ENCODE peak calls at places on chromosome 6, in eight cellular contexts. One of them, this sample, is unnamed.

GRCh38 chr6:14182916-14183315 is 65.3 kb downstream of the CD83 start:
- DNase-seq in GM12878: no peak
- DNase-seq in A549: no peak
- DNase-seq in prostate gland: no peak
- DNase-seq in spleen: no peak
- DNase-seq in upper lobe of left lung: no peak
- DNase-seq in body of pancreas: no peak
- DNase-seq in stomach: no peak
- DNase-seq in this sample: no peak

GRCh38 chr6:170446841-170447560 is 106.1 kb downstream of the PSMB1 start:
- DNase-seq in prostate gland: no peak
- DNase-seq in spleen: peak
- DNase-seq in stomach: no peak
- DNase-seq in GM12878: no peak
- DNase-seq in upper lobe of left lung: peak
- DNase-seq in A549: no peak
- DNase-seq in body of pancreas: no peak
- DNase-seq in this sample: no peak

GRCh38 chr6:28725890-28726348 is 197.9 kb downstream of the TRIM27 start:
- DNase-seq in stomach: no peak
- DNase-seq in prostate gland: no peak
- DNase-seq in upper lobe of left lung: no peak
- DNase-seq in A549: peak
- DNase-seq in body of pancreas: no peak
- DNase-seq in GM12878: no peak
- DNase-seq in spleen: no peak
- DNase-seq in this sample: no peak

GRCh38 chr6:139568956-139569538 is 194.6 kb upstream of the CITED2 start:
- DNase-seq in stomach: no peak
- DNase-seq in prostate gland: no peak
- DNase-seq in GM12878: no peak
- DNase-seq in upper lobe of left lung: no peak
- DNase-seq in A549: no peak
- DNase-seq in spleen: no peak
- DNase-seq in body of pancreas: no peak
- DNase-seq in this sample: no peak

GRCh38 chr6:156511570-156511969 is 265.6 kb upstream of the ARID1B start:
- DNase-seq in spleen: no peak
- DNase-seq in upper lobe of left lung: no peak
- DNase-seq in body of pancreas: no peak
- DNase-seq in prostate gland: no peak
- DNase-seq in A549: no peak
- DNase-seq in GM12878: no peak
- DNase-seq in stomach: no peak
- DNase-seq in this sample: no peak

GRCh38 chr6:168225471-168225901 is 94.1 kb downstream of the DACT2 start:
- DNase-seq in GM12878: no peak
- DNase-seq in upper lobe of left lung: no peak
- DNase-seq in A549: peak
- DNase-seq in prostate gland: no peak
- DNase-seq in stomach: no peak
- DNase-seq in spleen: no peak
- DNase-seq in body of pancreas: no peak
- DNase-seq in this sample: no peak

GRCh38 chr6:139577991-139578604 is 203.7 kb upstream of the CITED2 start:
- DNase-seq in prostate gland: peak
- DNase-seq in body of pancreas: no peak
- DNase-seq in stomach: no peak
- DNase-seq in GM12878: no peak
- DNase-seq in upper lobe of left lung: no peak
- DNase-seq in spleen: no peak
- DNase-seq in A549: no peak
- DNase-seq in this sample: no peak

GRCh38 chr6:17574871-17575560 is 25.1 kb upstream of the FAM8A1 start:
- DNase-seq in upper lobe of left lung: no peak
- DNase-seq in GM12878: no peak
- DNase-seq in spleen: no peak
- DNase-seq in stomach: no peak
- DNase-seq in A549: no peak
- DNase-seq in body of pancreas: no peak
- DNase-seq in prostate gland: no peak
- DNase-seq in this sample: no peak

GRCh38 chr6:157019733-157020132 is 242.6 kb downstream of the ARID1B start:
- DNase-seq in spleen: no peak
- DNase-seq in body of pancreas: no peak
- DNase-seq in GM12878: no peak
- DNase-seq in upper lobe of left lung: no peak
- DNase-seq in A549: no peak
- DNase-seq in stomach: no peak
- DNase-seq in prostate gland: no peak
- DNase-seq in this sample: no peak

DNA sequence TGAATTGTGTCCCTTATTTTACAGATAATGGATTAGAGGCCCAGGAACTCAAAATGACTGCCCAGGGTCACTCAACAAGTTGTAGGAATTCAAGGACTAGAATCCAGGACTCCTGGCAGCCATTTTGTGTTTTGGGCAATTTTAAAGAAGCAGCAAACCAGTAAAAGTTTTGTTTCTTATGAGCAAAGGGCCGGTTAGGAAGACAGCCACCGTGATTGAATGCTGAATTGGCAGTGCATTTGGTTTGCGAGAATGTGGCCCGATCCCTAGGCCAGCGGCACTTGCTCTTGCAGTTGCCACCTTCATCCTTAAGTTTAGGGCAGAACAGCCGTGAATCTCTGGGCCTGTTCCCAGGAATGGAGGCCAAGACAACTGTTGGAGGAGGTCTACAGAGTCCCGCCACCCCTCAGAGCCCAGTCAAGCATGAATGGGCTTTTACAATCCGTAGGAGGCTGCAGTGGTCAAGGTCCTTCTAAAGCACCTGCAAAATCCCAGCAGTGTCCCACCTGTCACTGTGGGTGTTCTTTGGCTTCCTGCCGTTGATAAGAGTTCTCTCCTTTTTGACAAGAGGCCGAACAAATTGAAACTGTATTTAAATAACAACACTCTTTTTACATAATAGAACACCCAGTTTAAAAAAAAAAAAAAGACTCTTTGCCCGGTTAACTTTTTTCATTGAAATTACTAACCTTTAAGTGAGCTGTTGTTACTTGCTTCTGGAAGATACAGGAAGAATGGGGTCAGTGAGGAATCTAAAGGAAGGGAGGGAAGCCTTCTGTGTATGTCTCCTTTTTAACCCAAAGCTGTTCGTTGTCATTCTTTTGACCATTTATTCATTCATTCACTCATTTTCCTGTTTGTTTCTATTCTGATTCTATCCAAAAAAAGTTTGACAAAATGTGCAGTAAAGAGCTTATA is 68.7 kb downstream of the PHACTR2 start:
- DNase-seq in body of pancreas: peak
- DNase-seq in stomach: no peak
- DNase-seq in prostate gland: no peak
- DNase-seq in A549: no peak
- DNase-seq in spleen: no peak
- DNase-seq in GM12878: no peak
- DNase-seq in upper lobe of left lung: no peak
- DNase-seq in this sample: no peak
- TF ChIP-seq POLR2A in body of pancreas: no peak
- TF ChIP-seq POLR2A in stomach: no peak
- TF ChIP-seq POLR2A in prostate gland: no peak
- TF ChIP-seq POLR2A in A549: no peak
- TF ChIP-seq POLR2A in spleen: no peak
- TF ChIP-seq POLR2A in GM12878: no peak
- TF ChIP-seq POLR2A in upper lobe of left lung: no peak
- TF ChIP-seq POLR2A in this sample: no peak

GRCh38 chr6:10410214-10410873 is 4.5 kb downstream of the TFAP2A start:
- DNase-seq in A549: no peak
- DNase-seq in prostate gland: no peak
- DNase-seq in upper lobe of left lung: no peak
- DNase-seq in stomach: no peak
- DNase-seq in spleen: no peak
- DNase-seq in GM12878: no peak
- DNase-seq in body of pancreas: no peak
- DNase-seq in this sample: no peak
- TF ChIP-seq CTCF in A549: no peak
- TF ChIP-seq CTCF in prostate gland: no peak
- TF ChIP-seq CTCF in upper lobe of left lung: no peak
- TF ChIP-seq CTCF in stomach: no peak
- TF ChIP-seq CTCF in spleen: no peak
- TF ChIP-seq CTCF in GM12878: no peak
- TF ChIP-seq CTCF in body of pancreas: no peak
- TF ChIP-seq CTCF in this sample: no peak

GRCh38 chr6:2841264-2842138 is at the start of gene SERPINB1:
- DNase-seq in stomach: peak
- DNase-seq in spleen: peak
- DNase-seq in body of pancreas: peak
- DNase-seq in prostate gland: peak
- DNase-seq in GM12878: no peak
- DNase-seq in upper lobe of left lung: peak
- DNase-seq in A549: peak
- DNase-seq in this sample: peak
- TF ChIP-seq POLR2A in stomach: no peak
- TF ChIP-seq POLR2A in spleen: peak
- TF ChIP-seq POLR2A in body of pancreas: peak
- TF ChIP-seq POLR2A in prostate gland: peak
- TF ChIP-seq POLR2A in GM12878: peak
- TF ChIP-seq POLR2A in upper lobe of left lung: peak
- TF ChIP-seq POLR2A in A549: peak
- TF ChIP-seq POLR2A in this sample: peak

GRCh38 chr6:106883808-106884262 is 90.7 kb downstream of the CD24 start:
- DNase-seq in A549: peak
- DNase-seq in GM12878: no peak
- DNase-seq in prostate gland: no peak
- DNase-seq in stomach: no peak
- DNase-seq in spleen: no peak
- DNase-seq in body of pancreas: no peak
- DNase-seq in upper lobe of left lung: no peak
- DNase-seq in this sample: no peak
- TF ChIP-seq CTCF in A549: no peak
- TF ChIP-seq CTCF in GM12878: peak
- TF ChIP-seq CTCF in prostate gland: no peak
- TF ChIP-seq CTCF in stomach: no peak
- TF ChIP-seq CTCF in spleen: no peak
- TF ChIP-seq CTCF in body of pancreas: no peak
- TF ChIP-seq CTCF in upper lobe of left lung: no peak
- TF ChIP-seq CTCF in this sample: no peak

DNA sequence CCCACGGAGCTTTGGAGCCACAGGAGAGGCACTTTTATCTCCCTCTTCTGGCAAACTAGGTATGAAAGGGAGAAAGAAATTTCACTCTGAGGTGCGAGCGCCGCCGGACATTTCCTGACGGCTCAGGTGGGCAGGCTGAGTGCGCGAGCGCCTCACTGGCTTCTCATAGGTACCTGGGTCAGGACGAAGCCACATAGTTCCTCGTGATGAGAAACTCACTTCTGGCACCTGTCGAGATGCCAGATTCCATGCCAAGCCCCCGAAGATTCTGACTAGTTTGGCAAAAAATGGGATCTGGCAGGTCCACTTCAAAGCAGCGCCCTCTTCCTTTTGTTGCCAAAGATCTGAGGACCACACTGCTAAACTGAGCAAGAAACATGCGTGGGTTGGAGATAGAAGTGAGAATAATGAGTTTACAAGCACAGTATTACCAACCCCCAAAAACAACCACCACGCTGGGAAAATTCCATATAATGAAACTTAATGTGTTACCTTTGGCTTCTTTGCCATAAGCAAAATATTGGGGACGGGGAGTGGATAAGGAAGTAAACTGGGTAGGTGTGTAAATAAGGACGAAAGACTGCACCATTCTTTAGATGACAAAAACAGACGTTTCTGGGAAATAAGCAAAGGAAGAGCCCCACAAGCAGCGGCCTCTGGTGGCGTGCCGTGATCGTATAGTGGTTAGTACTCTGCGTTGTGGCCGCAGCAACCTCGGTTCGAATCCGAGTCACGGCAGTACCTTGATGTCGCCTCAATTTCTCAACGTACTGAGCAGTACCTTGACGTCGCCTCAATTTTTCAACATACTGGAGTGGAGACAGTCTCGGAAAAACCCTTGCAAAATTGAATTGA is 89.8 kb upstream of the PRSS16 start:
- DNase-seq in upper lobe of left lung: no peak
- DNase-seq in body of pancreas: peak
- DNase-seq in spleen: peak
- DNase-seq in stomach: peak
- DNase-seq in GM12878: peak
- DNase-seq in prostate gland: peak
- DNase-seq in A549: peak
- DNase-seq in this sample: no peak
- TF ChIP-seq POLR2A in upper lobe of left lung: no peak
- TF ChIP-seq POLR2A in body of pancreas: no peak
- TF ChIP-seq POLR2A in spleen: no peak
- TF ChIP-seq POLR2A in stomach: no peak
- TF ChIP-seq POLR2A in GM12878: no peak
- TF ChIP-seq POLR2A in prostate gland: no peak
- TF ChIP-seq POLR2A in A549: no peak
- TF ChIP-seq POLR2A in this sample: no peak